ENCODE peak calls at places on chromosomes 1 and 21, in five cellular contexts. J is lower lobe of right lung, H is BJ, B is sigmoid colon, P is A549. A is an unnamed sample.
A peak's percentile ranks its signal among the peaks of the same experiment; 100 is the strongest.

GRCh38 chr1:33335020-33335419 is 14.1 kb upstream of the A3GALT2 start:
- DNase-seq in P (no peak), B (no peak), H (no peak), J (no peak), A (no peak)

GRCh38 chr1:9466780-9467755 is 72.2 kb upstream of the SLC25A33 start:
- DNase-seq in J (no peak), P (peak; percentile 17), B (peak; percentile 82), H (peak; percentile 44), A (no peak)

GRCh38 chr1:102120910-102121309 is 124.2 kb upstream of the OLFM3 start:
- DNase-seq in J (no peak), P (no peak), H (no peak), B (no peak), A (no peak)

GRCh38 chr1:78854556-78854955 is 152.0 kb downstream of the ADGRL4 start:
- DNase-seq in B (no peak), P (no peak), J (no peak), H (no peak), A (no peak)

GRCh38 chr1:226881515-226882185 is 11.2 kb downstream of the PSEN2 start:
- DNase-seq in J (no peak), H (no peak), B (no peak), P (no peak), A (no peak)

GRCh38 chr1:36425791-36426190 is 24.5 kb downstream of the OSCP1 start:
- DNase-seq in P (no peak), B (no peak), J (no peak), H (no peak), A (no peak)

GRCh38 chr1:62875676-62876075 is 91.7 kb downstream of the ATG4C start:
- DNase-seq in B (no peak), P (no peak), H (no peak), J (no peak), A (no peak)

GRCh38 chr1:173295995-173296394 is 88.9 kb upstream of the TNFSF4 start:
- DNase-seq in P (no peak), H (no peak), B (no peak), J (no peak), A (no peak)

GRCh38 chr21:37532868-37533780 is 166.6 kb downstream of the DYRK1A start:
- DNase-seq in J (no peak), H (no peak), B (no peak), P (peak; percentile 35), A (peak; percentile 38)

GRCh38 chr1:39297534-39297933 is 93.0 kb downstream of the MACF1 start:
- DNase-seq in H (no peak), J (no peak), P (no peak), B (no peak), A (no peak)

GRCh38 chr1:117653732-117654484 is 48.1 kb downstream of the TENT5C start:
- DNase-seq in J (no peak), P (no peak), H (no peak), B (no peak), A (no peak)

GRCh38 chr1:36295390-36295789 is 10.8 kb upstream of the SH3D21 start:
- DNase-seq in P (no peak), J (no peak), B (no peak), H (no peak), A (no peak)

GRCh38 chr21:45525153-45525909 is 16.9 kb downstream of the SLC19A1 start:
- DNase-seq in P (no peak), J (peak; percentile 75), H (no peak), B (peak; percentile 63), A (no peak)

GRCh38 chr1:214432247-214432646 is 119.2 kb downstream of the PTPN14 start:
- DNase-seq in J (no peak), H (no peak), P (no peak), B (no peak), A (no peak)